ENCODE peak calls at places on chromosomes 3 and 15, in seven cellular contexts. D, K, O, R, V, P and M are unnamed samples.

GRCh38 chr15:71725215-71725955 is 85.0 kb upstream of the NR2E3 start:
- DNase-seq in D (no peak), K (no peak), O (no peak), R (no peak), V (no peak), P (peak), M (no peak)

GRCh38 chr3:112778298-112779008 is 68.2 kb downstream of the CD200R1L start:
- DNase-seq in D (no peak), K (no peak), O (peak), R (no peak), V (no peak), P (peak), M (no peak)

GRCh38 chr3:130516645-130517512 is at the start of gene COL6A6:
- DNase-seq in D (no peak), K (no peak), O (no peak), R (no peak), V (no peak), P (no peak), M (no peak)

GRCh38 chr15:101250931-101251829 is 668 bp downstream of the CHSY1 start:
- DNase-seq in D (peak), K (no peak), O (no peak), R (peak), V (no peak), P (peak), M (peak)

GRCh38 chr15:53829471-53829870 is 70.0 kb upstream of the WDR72 start:
- DNase-seq in D (no peak), K (no peak), O (no peak), R (no peak), V (no peak), P (no peak), M (no peak)

GRCh38 chr15:68808091-68808490 is 12.6 kb downstream of the ANP32A start:
- DNase-seq in D (no peak), K (no peak), O (no peak), R (no peak), V (no peak), P (no peak), M (no peak)

GRCh38 chr3:121481116-121481895 is 64.5 kb downstream of the POLQ start:
- DNase-seq in D (no peak), K (no peak), O (no peak), R (no peak), V (no peak), P (peak), M (no peak)

GRCh38 chr15:80942266-80942665 is 47.4 kb downstream of the MESD start:
- DNase-seq in D (no peak), K (no peak), O (no peak), R (no peak), V (no peak), P (no peak), M (no peak)

GRCh38 chr3:146243559-146243958 is 7.3 kb downstream of the PLSCR4 start:
- DNase-seq in D (no peak), K (no peak), O (no peak), R (no peak), V (no peak), P (no peak), M (no peak)

GRCh38 chr3:192422321-192422997 is 304.9 kb downstream of the FGF12 start:
- DNase-seq in D (no peak), K (no peak), O (no peak), R (no peak), V (no peak), P (peak), M (peak)

GRCh38 chr3:183825380-183826161 is at the start of gene MAP6D1:
- DNase-seq in D (peak), K (peak), O (peak), R (peak), V (peak), P (peak), M (peak)

GRCh38 chr3:70738310-70738681 is 425.9 kb upstream of the MDFIC2 start:
- DNase-seq in D (no peak), K (no peak), O (peak), R (no peak), V (no peak), P (no peak), M (no peak)

GRCh38 chr15:38768970-38769369 is 204.4 kb upstream of the RASGRP1 start:
- DNase-seq in D (no peak), K (no peak), O (peak), R (no peak), V (no peak), P (peak), M (no peak)